ENCODE peak calls at places on chromosomes 1 and 21, in eight cellular contexts. V, C, N, K, T, L, M and O are unnamed samples.

GRCh38 chr1:72282271-72282656 is at the start of gene NEGR1:
- DNase-seq in V (peak; percentile 51), C (peak; percentile 66), N (no peak), K (peak; percentile 67), T (peak; percentile 63), L (peak; percentile 1), M (peak; percentile 60), O (no peak)

GRCh38 chr1:221522440-221523050 is 219.3 kb downstream of the DUSP10 start:
- DNase-seq in V (no peak), C (no peak), N (no peak), K (no peak), T (no peak), L (no peak), M (no peak), O (no peak)

GRCh38 chr1:233102381-233102780 is 152.0 kb downstream of the NTPCR start:
- DNase-seq in V (no peak), C (no peak), N (no peak), K (no peak), T (no peak), L (no peak), M (no peak), O (no peak)

GRCh38 chr21:16536661-16537359 is 807.0 kb downstream of the USP25 start:
- DNase-seq in V (no peak), C (peak; percentile 58), N (no peak), K (no peak), T (no peak), L (peak; percentile 55), M (no peak), O (no peak)

GRCh38 chr1:203676455-203676854 is 49.8 kb downstream of the ATP2B4 start:
- DNase-seq in V (no peak), C (no peak), N (no peak), K (no peak), T (no peak), L (no peak), M (no peak), O (no peak)

GRCh38 chr1:152459596-152460528 is 45.8 kb upstream of the CRNN start:
- DNase-seq in V (peak; percentile 61), C (peak; percentile 83), N (peak; percentile 52), K (peak; percentile 72), T (peak; percentile 44), L (peak; percentile 84), M (peak; percentile 81), O (peak; percentile 81)

GRCh38 chr1:225736651-225737097 is 41.0 kb upstream of the SRP9 start:
- DNase-seq in V (no peak), C (no peak), N (no peak), K (peak; percentile 6), T (no peak), L (no peak), M (no peak), O (no peak)

GRCh38 chr1:26177182-26177684 is at the start of gene CNKSR1:
- DNase-seq in V (no peak), C (no peak), N (peak; percentile 50), K (peak; percentile 70), T (no peak), L (no peak), M (peak; percentile 90), O (no peak)

GRCh38 chr1:10943991-10944730 is 68.3 kb upstream of the TARDBP start:
- DNase-seq in V (no peak), C (peak; percentile 51), N (no peak), K (peak; percentile 28), T (no peak), L (peak; percentile 7), M (peak; percentile 51), O (no peak)

GRCh38 chr1:33181906-33182305 is at the start of gene TRIM62:
- DNase-seq in V (peak; percentile 91), C (peak; percentile 93), N (peak; percentile 61), K (peak; percentile 84), T (peak; percentile 91), L (peak; percentile 23), M (peak; percentile 90), O (peak; percentile 63)

GRCh38 chr1:198326915-198327314 is 170.1 kb downstream of the NEK7 start:
- DNase-seq in V (no peak), C (no peak), N (no peak), K (no peak), T (no peak), L (no peak), M (no peak), O (no peak)

GRCh38 chr1:230661976-230662375 is 19.7 kb downstream of the COG2 start:
- DNase-seq in V (no peak), C (no peak), N (no peak), K (no peak), T (no peak), L (no peak), M (no peak), O (no peak)

GRCh38 chr1:170290226-170290625 is 144.5 kb downstream of the NTMT2 start:
- DNase-seq in V (no peak), C (no peak), N (peak; percentile 32), K (no peak), T (no peak), L (no peak), M (no peak), O (no peak)

GRCh38 chr1:185517808-185518419 is 200.9 kb upstream of the IVNS1ABP start:
- DNase-seq in V (no peak), C (no peak), N (no peak), K (no peak), T (no peak), L (no peak), M (no peak), O (no peak)

GRCh38 chr1:156627313-156627880 is 8.2 kb downstream of the HAPLN2 start:
- DNase-seq in V (no peak), C (peak; percentile 58), N (peak; percentile 61), K (peak; percentile 68), T (peak; percentile 26), L (peak; percentile 80), M (no peak), O (no peak)

GRCh38 chr1:234175363-234175762 is 197.9 kb upstream of the COA6 start:
- DNase-seq in V (no peak), C (no peak), N (no peak), K (no peak), T (no peak), L (no peak), M (no peak), O (no peak)

GRCh38 chr1:72365693-72366092 is 83.4 kb upstream of the NEGR1 start:
- DNase-seq in V (no peak), C (no peak), N (no peak), K (no peak), T (no peak), L (no peak), M (no peak), O (no peak)

GRCh38 chr1:118786454-118787155 is 201.5 kb downstream of the TBX15 start:
- DNase-seq in V (no peak), C (no peak), N (no peak), K (peak; percentile 60), T (no peak), L (no peak), M (no peak), O (no peak)

GRCh38 chr1:199665371-199665770 is 362.1 kb upstream of the NR5A2 start:
- DNase-seq in V (no peak), C (no peak), N (no peak), K (no peak), T (no peak), L (no peak), M (no peak), O (no peak)

GRCh38 chr1:247373721-247374141 is 42.1 kb upstream of the ZNF496 start:
- DNase-seq in V (peak; percentile 68), C (peak; percentile 52), N (peak; percentile 1), K (no peak), T (peak; percentile 28), L (no peak), M (peak; percentile 55), O (peak; percentile 70)

GRCh38 chr1:41350055-41350378 is 11.2 kb upstream of the FOXO6 start:
- DNase-seq in V (no peak), C (no peak), N (no peak), K (no peak), T (no peak), L (no peak), M (no peak), O (no peak)

GRCh38 chr1:174795806-174796205 is 203.9 kb upstream of the CACYBP start:
- DNase-seq in V (no peak), C (no peak), N (no peak), K (peak; percentile 89), T (no peak), L (peak; percentile 48), M (no peak), O (no peak)